ENCODE peak calls at places on chromosomes 5 and 9, in five cellular contexts. N, H, R, U and X are unnamed samples.

GRCh38 chr9:86434039-86434726 is 80.0 kb upstream of the TUT7 start:
- DNase-seq in N (peak; percentile 47), U (peak; percentile 39), R (peak; percentile 55), H (no peak), X (no peak)

GRCh38 chr5:100872409-100873190 is 30.5 kb downstream of the ST8SIA4 start:
- DNase-seq in H (no peak), R (no peak), N (no peak), U (no peak), X (no peak)

GRCh38 chr9:94245651-94246050 is 13.4 kb upstream of the ZNF169 start:
- DNase-seq in N (no peak), R (no peak), U (no peak), H (no peak), X (no peak)

GRCh38 chr9:13026956-13027355 is 252.1 kb downstream of the LURAP1L start:
- DNase-seq in R (no peak), N (no peak), U (no peak), H (no peak), X (no peak)

GRCh38 chr5:134143431-134143830 is 28.9 kb downstream of the TCF7 start:
- DNase-seq in U (no peak), H (no peak), R (peak; percentile 8), N (no peak), X (peak; percentile 14)

GRCh38 chr9:28073278-28073677 is 500.0 kb upstream of the C9orf72 start:
- DNase-seq in U (peak; percentile 30), N (peak; percentile 3), H (no peak), R (no peak), X (peak; percentile 54)

GRCh38 chr5:87361031-87361443 is 51.7 kb downstream of the CCNH start:
- DNase-seq in H (no peak), N (no peak), U (no peak), R (no peak), X (no peak)

GRCh38 chr9:130912932-130913598 is 16.5 kb upstream of the QRFP start:
- DNase-seq in N (no peak), U (no peak), R (no peak), H (no peak), X (no peak)

GRCh38 chr9:89418882-89419641 is 78.9 kb downstream of the SEMA4D start:
- DNase-seq in U (no peak), H (no peak), N (no peak), R (no peak), X (no peak)

GRCh38 chr5:154264549-154265196 is 74.1 kb downstream of the GALNT10 start:
- DNase-seq in H (peak; percentile 74), N (no peak), U (no peak), R (no peak), X (no peak)

GRCh38 chr9:75369989-75370388 is 281.7 kb downstream of the OSTF1 start:
- DNase-seq in H (no peak), U (no peak), N (no peak), R (peak; percentile 41), X (no peak)

GRCh38 chr5:173712609-173713176 is 96.2 kb upstream of the BOD1 start:
- DNase-seq in N (no peak), U (no peak), R (no peak), H (no peak), X (no peak)

GRCh38 chr5:99817796-99818195 is 717.4 kb upstream of the FAM174A start:
- DNase-seq in N (no peak), U (no peak), H (no peak), R (no peak), X (no peak)

GRCh38 chr5:20420991-20421595 is 433.1 kb upstream of the CDH18 start:
- DNase-seq in N (no peak), R (no peak), U (no peak), H (no peak), X (no peak)

GRCh38 chr5:142660731-142661130 is 25.2 kb downstream of the FGF1 start:
- DNase-seq in R (no peak), N (no peak), H (no peak), U (no peak), X (no peak)

GRCh38 chr9:88236531-88237453 is 98.5 kb upstream of the SPATA31C2 start:
- DNase-seq in H (no peak), U (no peak), N (no peak), R (peak; percentile 79), X (no peak)

GRCh38 chr9:27165670-27166069 is 56.6 kb downstream of the TEK start:
- DNase-seq in U (peak; percentile 7), R (no peak), H (peak; percentile 85), N (no peak), X (no peak)

GRCh38 chr5:103910002-103910401 is 347.4 kb upstream of the NUDT12 start:
- DNase-seq in H (no peak), N (no peak), R (no peak), U (no peak), X (no peak)

GRCh38 chr5:131068893-131069643 is 96.0 kb downstream of the HINT1 start:
- DNase-seq in H (no peak), N (no peak), R (no peak), U (no peak), X (no peak)

GRCh38 chr5:129003232-129003631 is 37.9 kb downstream of the SLC27A6 start:
- DNase-seq in N (no peak), H (no peak), U (no peak), R (no peak), X (no peak)

GRCh38 chr5:16970826-16971225 is 34.7 kb upstream of the MYO10 start:
- DNase-seq in N (no peak), R (no peak), H (no peak), U (no peak), X (no peak)

GRCh38 chr9:137694962-137695875 is 76.4 kb downstream of the EHMT1 start:
- DNase-seq in N (peak; percentile 54), H (no peak), U (peak; percentile 64), R (no peak), X (peak; percentile 68)

GRCh38 chr9:112169368-112169767 is 5.7 kb downstream of the SUSD1 start:
- DNase-seq in N (no peak), H (no peak), R (no peak), U (no peak), X (no peak)

GRCh38 chr5:180799902-180800801 is 2.5 kb downstream of the MGAT1 start:
- DNase-seq in N (no peak), U (no peak), R (no peak), H (no peak), X (no peak)
- H3K4me3 ChIP-seq in N (no peak overlapping the region), U (no peak overlapping the region), R (no peak overlapping the region), H (peak overlapping the region; percentile 21), X (peak overlapping the region; percentile 85)

DNA sequence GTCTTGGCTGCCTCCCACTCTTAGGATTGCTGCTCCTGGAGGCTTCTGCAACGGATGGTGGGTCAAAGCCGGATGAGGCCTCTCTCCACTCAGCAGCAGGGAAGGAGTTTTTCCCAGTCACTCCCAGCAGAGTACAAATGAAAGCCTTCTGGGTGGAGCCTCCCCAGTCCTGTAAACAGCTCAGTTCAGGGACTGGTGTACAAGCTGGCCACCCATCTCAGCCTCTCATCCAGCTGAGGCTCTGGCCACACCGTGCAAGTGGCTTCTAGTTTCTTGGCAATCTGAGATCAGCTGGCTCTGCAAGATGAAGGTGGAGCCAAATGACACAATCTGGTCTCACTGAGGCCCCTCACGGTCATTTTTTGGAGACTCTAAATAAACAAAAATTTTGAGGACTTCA is 10.0 kb downstream of the GPX3 start:
- DNase-seq in R (no peak), N (no peak), U (no peak), H (no peak), X (no peak)
- TF ChIP-seq POLR2A in R (no peak), N (no peak), U (no peak), H (no peak), X (no peak)

GRCh38 chr9:128911529-128912035 is 9.2 kb upstream of the PHYHD1 start:
- DNase-seq in R (no peak), N (peak; percentile 36), U (peak; percentile 80), H (no peak), X (no peak)

GRCh38 chr9:128910906-128911305 is 9.9 kb upstream of the PHYHD1 start:
- DNase-seq in N (no peak), U (no peak), R (no peak), H (no peak), X (no peak)

GRCh38 chr9:128913048-128913900 is 7.5 kb upstream of the PHYHD1 start:
- DNase-seq in U (no peak), H (no peak), R (no peak), N (peak; percentile 42), X (no peak)

GRCh38 chr9:128913995-128914772 is 6.6 kb upstream of the PHYHD1 start:
- DNase-seq in H (no peak), N (no peak), U (no peak), R (no peak), X (no peak)

GRCh38 chr9:128912270-128912853 is 8.4 kb upstream of the PHYHD1 start:
- DNase-seq in U (peak; percentile 91), H (no peak), R (no peak), N (peak; percentile 97), X (no peak)
- TF ChIP-seq EP300 in U (no peak), H (no peak), R (no peak), N (no peak), X (no peak)

DNA sequence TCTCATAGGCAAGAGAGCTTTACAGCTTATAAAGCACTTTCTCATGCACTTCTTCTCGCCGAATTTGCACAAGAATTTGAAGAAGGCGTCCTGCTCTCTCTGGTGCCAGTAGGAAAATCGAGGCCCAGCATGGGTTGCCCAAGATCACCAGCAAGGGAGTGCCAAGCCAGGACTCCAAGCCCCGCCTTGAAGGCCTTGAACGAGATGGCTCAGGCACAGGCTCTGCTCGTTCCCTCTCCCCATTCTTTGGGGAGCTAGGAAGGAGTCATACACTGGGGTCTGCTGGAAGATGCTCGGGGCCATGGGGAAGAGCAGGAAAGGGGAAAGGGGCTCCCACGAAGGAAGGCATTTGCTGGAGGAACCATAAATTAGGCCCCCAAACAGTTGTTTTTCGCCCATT is 46.7 kb downstream of the PAX5 start:
- DNase-seq in N (no peak), U (no peak), H (no peak), R (no peak), X (no peak)
- H3K4me3 ChIP-seq in N (no peak overlapping the region), U (no peak overlapping the region), H (no peak overlapping the region), R (no peak overlapping the region), X (no peak overlapping the region)

GRCh38 chr9:20622330-20623020 is at the start of gene MLLT3:
- DNase-seq in R (peak; percentile 97), H (peak; percentile 97), N (peak; percentile 96), U (peak; percentile 84), X (peak; percentile 97)
- TF ChIP-seq POLR2A in R (peak; percentile 35), H (peak; percentile 3), N (peak; percentile 27), U (no peak), X (no peak)

GRCh38 chr9:69115621-69116020 is 58.5 kb upstream of the TJP2 start:
- DNase-seq in U (no peak), R (no peak), N (no peak), H (no peak), X (no peak)
- TF ChIP-seq EP300 in U (no peak), R (no peak), N (no peak), H (no peak), X (no peak)

DNA sequence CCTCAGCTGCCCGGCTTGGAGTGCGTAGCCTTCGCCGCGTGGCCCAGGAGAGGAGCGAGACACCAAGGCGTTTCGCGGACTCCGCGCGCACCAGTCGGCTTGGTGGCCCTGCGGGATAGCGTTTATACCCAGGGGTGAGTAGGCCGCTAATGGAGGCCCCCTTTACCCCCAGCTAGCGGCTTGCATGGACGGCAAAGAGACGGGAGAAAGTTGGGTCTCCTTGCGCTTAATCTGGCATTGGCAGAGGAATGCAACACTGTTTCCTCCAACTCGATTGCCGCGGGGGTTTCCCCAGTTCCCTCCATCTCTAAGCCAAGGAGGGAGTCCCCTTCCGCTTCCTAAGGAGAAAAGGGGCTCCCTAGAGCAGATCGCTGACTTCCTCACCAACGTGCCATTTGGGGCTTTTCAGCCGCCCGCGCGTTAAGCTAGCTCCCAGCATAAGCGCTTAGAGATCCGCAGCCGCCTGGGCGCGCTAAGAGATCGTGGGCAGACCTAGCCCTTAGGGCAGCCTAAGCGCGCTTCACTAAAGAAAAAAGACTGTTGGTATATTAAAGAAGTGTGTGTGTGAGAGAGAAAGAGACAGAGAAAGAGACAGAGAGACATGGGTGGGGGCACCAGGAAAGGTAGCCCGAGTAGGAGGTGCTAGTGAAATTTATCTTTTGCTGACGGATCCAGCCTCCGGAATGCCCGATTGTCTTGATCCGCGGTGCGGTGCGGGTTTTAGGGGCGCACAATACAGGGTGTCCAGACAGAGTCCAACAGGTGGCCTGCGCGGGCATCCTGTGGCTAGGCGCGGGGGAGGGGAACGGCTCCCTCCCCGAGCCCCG is 597.9 kb upstream of the SGCD start:
- DNase-seq in H (no peak), R (peak; percentile 55), N (no peak), U (no peak), X (no peak)
- H3K4me3 ChIP-seq in H (peak overlapping the region; percentile 51), R (peak overlapping the region; percentile 19), N (peak overlapping the region; percentile 62), U (no peak overlapping the region), X (peak overlapping the region; percentile 40)